ENCODE peak calls at places on chromosomes 16 and 17, in ten cellular contexts. W is hepatocyte, F is fibroblast of the aortic adventitia, H is sigmoid colon, T is Calu3, P is astrocyte of the cerebellum, N is lower lobe of right lung, G is heart left ventricle, S is A549, C is uterus. V is an unnamed sample.

GRCh38 chr16:14486520-14487303 is 143.3 kb downstream of the PARN start:
- DNase-seq in W (peak), T (peak), S (peak), H (peak), F (peak), C (peak), N (peak), P (peak), G (no peak), V (no peak)

GRCh38 chr16:1007284-1007850 is 25.8 kb downstream of the SOX8 start:
- DNase-seq in W (no peak), T (peak), G (no peak), F (no peak), S (no peak), H (no peak), N (no peak), P (no peak), C (no peak), V (no peak)

GRCh38 chr17:34566873-34567272 is 12.5 kb upstream of the TMEM132E start:
- DNase-seq in N (no peak), P (no peak), W (no peak), T (no peak), C (no peak), H (no peak), G (no peak), F (no peak), S (no peak), V (no peak)

GRCh38 chr17:67689534-67690177 is 28.1 kb upstream of the NOL11 start:
- DNase-seq in H (no peak), T (peak), P (peak), S (peak), F (peak), W (peak), N (no peak), C (peak), G (no peak), V (peak)

GRCh38 chr17:77375917-77376651 is 235.3 kb downstream of the SEC14L1 start:
- DNase-seq in C (peak), S (no peak), F (peak), T (no peak), G (no peak), P (no peak), H (peak), N (no peak), W (peak), V (peak)

GRCh38 chr17:47998044-47998443 is 27.1 kb downstream of the CDK5RAP3 start:
- DNase-seq in T (no peak), N (peak), H (no peak), G (no peak), P (no peak), W (no peak), C (no peak), F (no peak), S (no peak), V (no peak)

GRCh38 chr16:84225126-84225525 is 14.7 kb downstream of the KCNG4 start:
- DNase-seq in G (no peak), S (no peak), P (no peak), N (no peak), F (no peak), W (no peak), H (no peak), T (no peak), C (no peak), V (no peak)

GRCh38 chr17:82639628-82640027 is 8.6 kb downstream of the WDR45B start:
- DNase-seq in H (no peak), C (no peak), T (no peak), S (no peak), W (no peak), F (no peak), N (peak), G (no peak), P (no peak), V (no peak)

GRCh38 chr16:13390093-13390985 is 488.9 kb downstream of the SHISA9 start:
- DNase-seq in S (no peak), C (no peak), P (no peak), N (no peak), W (no peak), G (no peak), H (no peak), F (no peak), T (no peak), V (peak)

GRCh38 chr16:22308824-22309520 is 11.8 kb downstream of the POLR3E start:
- DNase-seq in S (no peak), P (no peak), H (no peak), N (no peak), W (no peak), G (no peak), F (no peak), T (no peak), C (no peak), V (no peak)

GRCh38 chr17:55154101-55154500 is 110.7 kb upstream of the HLF start:
- DNase-seq in T (no peak), W (no peak), N (no peak), H (no peak), F (no peak), G (no peak), P (no peak), C (no peak), S (no peak), V (no peak)

GRCh38 chr16:83996481-83997252 is 28.6 kb downstream of the NECAB2 start:
- DNase-seq in W (no peak), T (no peak), C (no peak), P (no peak), G (no peak), N (no peak), S (no peak), H (no peak), F (no peak), V (no peak)

GRCh38 chr16:276360-277077 is 775 bp upstream of the RGS11 start:
- DNase-seq in T (no peak), C (no peak), H (no peak), G (no peak), N (no peak), F (no peak), S (no peak), P (no peak), W (no peak), V (no peak)

GRCh38 chr17:59154721-59155438 is at the start of gene SKA2:
- DNase-seq in F (no peak), C (peak), N (peak), T (peak), S (peak), G (peak), H (peak), P (no peak), W (no peak), V (peak)

GRCh38 chr16:80741716-80742115 is 62.7 kb downstream of the CDYL2 start:
- DNase-seq in T (no peak), G (no peak), W (no peak), N (no peak), P (no peak), C (no peak), S (no peak), F (no peak), H (no peak), V (no peak)

GRCh38 chr16:83626204-83626603 is 181.6 kb upstream of the HSBP1 start:
- DNase-seq in P (no peak), N (no peak), H (no peak), G (no peak), W (no peak), F (no peak), T (no peak), S (no peak), C (no peak), V (no peak)

GRCh38 chr16:66510298-66510697 is 39.6 kb downstream of the TK2 start:
- DNase-seq in F (no peak), G (no peak), P (no peak), H (peak), S (no peak), W (no peak), C (peak), N (no peak), T (no peak), V (no peak)

GRCh38 chr17:83151442-83152220 is 72.2 kb downstream of the METRNL start:
- DNase-seq in W (peak), N (no peak), T (no peak), H (peak), F (peak), G (no peak), C (no peak), P (peak), S (no peak), V (no peak)

GRCh38 chr17:8382052-8382879 is 727 bp downstream of the RPL26 start:
- DNase-seq in H (no peak), N (no peak), P (no peak), S (no peak), C (no peak), W (no peak), G (no peak), F (peak), T (no peak), V (no peak)

GRCh38 chr17:40500709-40501108 is 714 bp downstream of the TNS4 start:
- DNase-seq in C (no peak), N (no peak), T (no peak), F (no peak), G (peak), H (peak), P (no peak), S (no peak), W (no peak), V (no peak)

GRCh38 chr16:27171584-27171983 is 31.7 kb upstream of the KDM8 start:
- DNase-seq in H (no peak), T (no peak), P (no peak), W (no peak), S (no peak), C (no peak), G (no peak), N (no peak), F (no peak), V (no peak)

GRCh38 chr17:59439261-59439660 is 107.8 kb downstream of the YPEL2 start:
- DNase-seq in H (no peak), G (no peak), F (no peak), C (no peak), N (no peak), P (no peak), S (no peak), W (no peak), T (no peak), V (no peak)

GRCh38 chr17:78793968-78794367 is 11.9 kb upstream of the CYTH1 start:
- DNase-seq in G (no peak), H (no peak), T (no peak), N (peak), S (no peak), W (no peak), F (no peak), P (no peak), C (no peak), V (no peak)

GRCh38 chr17:15503731-15504130 is 36.3 kb upstream of the CDRT4 start:
- DNase-seq in G (no peak), N (no peak), S (no peak), C (no peak), H (no peak), T (no peak), F (no peak), P (no peak), W (no peak), V (no peak)

GRCh38 chr17:15501282-15501681 is 33.9 kb upstream of the CDRT4 start:
- DNase-seq in F (no peak), H (no peak), G (no peak), C (no peak), N (no peak), T (no peak), S (no peak), P (no peak), W (no peak), V (no peak)

GRCh38 chr17:15498107-15498506 is 30.7 kb upstream of the CDRT4 start:
- DNase-seq in C (no peak), P (no peak), G (no peak), W (no peak), H (no peak), S (peak), T (no peak), N (no peak), F (peak), V (no peak)

GRCh38 chr17:15501788-15502187 is 34.4 kb upstream of the CDRT4 start:
- DNase-seq in H (no peak), F (no peak), S (no peak), W (no peak), T (no peak), P (no peak), N (no peak), C (peak), G (no peak), V (no peak)

GRCh38 chr17:15502315-15503112 is 35.1 kb upstream of the CDRT4 start:
- DNase-seq in P (peak), H (peak), G (peak), F (peak), S (peak), W (peak), N (peak), C (peak), T (peak), V (peak)
- TF ChIP-seq CTCF in P (peak), H (peak), G (peak), F (peak), S (peak), W (peak), N (peak), C (peak), T (peak), V (peak)

DNA sequence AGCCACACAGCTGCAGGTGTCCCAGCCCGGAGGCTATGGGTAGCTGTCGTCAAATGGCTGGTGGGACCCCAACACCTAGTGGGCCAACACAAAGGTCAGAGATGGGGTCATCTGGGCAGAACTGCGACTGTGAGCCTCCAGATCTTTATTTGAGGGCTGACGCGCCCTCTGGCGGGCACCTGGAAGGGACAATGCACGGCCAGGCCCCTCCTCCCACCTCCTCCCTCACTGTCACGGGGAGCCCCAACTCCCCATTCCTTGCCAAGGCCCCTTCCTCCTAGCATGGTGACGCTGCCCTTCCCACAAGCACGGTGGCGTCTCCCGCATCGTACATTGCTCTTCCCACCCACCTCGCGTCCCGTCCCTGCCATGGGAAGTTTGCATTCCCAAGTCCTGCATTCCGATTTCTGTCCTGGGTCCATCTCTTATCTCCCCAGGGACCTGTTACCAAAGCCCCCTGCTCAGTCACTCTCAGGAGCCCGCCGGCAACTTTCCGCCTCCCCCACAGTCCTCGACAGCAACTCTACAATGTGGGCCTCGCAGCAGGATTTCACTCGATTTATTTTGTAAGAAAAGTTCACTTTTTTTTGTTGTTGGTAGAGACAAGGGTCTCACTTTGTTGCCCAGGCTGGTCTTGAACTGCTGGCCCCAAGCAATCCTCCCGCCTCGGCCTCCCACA is 1.0 kb downstream of the TLE7 start:
- DNase-seq in W (no peak), G (no peak), H (no peak), C (no peak), N (no peak), F (no peak), T (no peak), S (no peak), P (no peak), V (peak)
- TF ChIP-seq CTCF in W (peak), G (no peak), H (no peak), C (no peak), N (peak), F (no peak), T (no peak), S (no peak), P (no peak), V (peak)

GRCh38 chr16:4534151-4534790 is 4.3 kb downstream of the CDIP1 start:
- DNase-seq in T (no peak), G (no peak), N (no peak), W (no peak), C (no peak), P (no peak), S (no peak), F (no peak), H (no peak), V (no peak)
- TF ChIP-seq CTCF in T (no peak), G (no peak), N (no peak), W (no peak), C (no peak), P (no peak), S (no peak), F (no peak), H (no peak), V (no peak)

GRCh38 chr16:12215302-12216105 is 239.0 kb downstream of the SNX29 start:
- DNase-seq in T (no peak), W (no peak), C (no peak), H (no peak), G (no peak), S (no peak), P (no peak), N (no peak), F (no peak), V (no peak)
- TF ChIP-seq CTCF in T (peak), W (peak), C (no peak), H (no peak), G (no peak), S (no peak), P (peak), N (no peak), F (peak), V (no peak)

DNA sequence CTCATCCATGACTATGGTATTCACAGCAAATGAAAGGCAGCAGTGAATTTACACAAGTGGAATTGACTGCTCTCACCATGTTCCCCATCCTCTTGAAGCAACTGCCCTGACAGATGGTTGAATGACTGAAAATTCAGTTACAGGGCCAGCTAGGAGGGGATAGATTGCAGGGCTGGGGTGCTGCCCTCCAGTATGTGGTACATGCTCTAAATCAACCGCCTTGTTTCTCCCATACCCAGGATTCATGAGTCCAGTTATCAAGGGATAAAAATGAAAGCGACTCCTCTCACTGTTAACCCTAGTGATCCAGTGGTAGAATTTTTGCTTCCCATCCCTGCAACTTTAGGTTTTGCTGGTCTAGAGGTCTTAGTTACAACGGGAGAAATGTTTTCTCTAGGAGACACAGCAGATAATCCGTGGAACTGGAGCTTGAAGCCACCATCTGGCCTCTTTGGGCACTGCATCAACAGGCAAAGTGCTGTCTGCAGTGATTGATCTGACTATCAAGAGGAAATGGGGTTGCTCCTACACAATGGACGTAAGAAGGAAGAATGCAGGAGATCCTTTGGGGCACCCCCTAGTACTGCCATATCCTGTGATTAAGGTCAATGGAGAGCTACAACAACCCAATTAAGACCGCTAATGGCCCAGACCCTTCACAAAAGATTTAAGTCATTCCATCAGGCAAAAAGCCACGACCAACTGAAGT is 32.0 kb downstream of the SCPEP1 start:
- DNase-seq in N (peak), F (peak), H (no peak), W (peak), G (no peak), S (peak), T (peak), P (no peak), C (no peak), V (peak)
- TF ChIP-seq CTCF in N (peak), F (peak), H (peak), W (peak), G (peak), S (peak), T (peak), P (peak), C (peak), V (peak)

GRCh38 chr16:29842732-29843346 is 20.2 kb downstream of the CDIPT start:
- DNase-seq in H (no peak), S (no peak), C (no peak), T (no peak), F (no peak), W (no peak), N (no peak), G (no peak), P (no peak), V (no peak)

GRCh38 chr16:29844575-29845331 is 18.3 kb downstream of the CDIPT start:
- DNase-seq in G (no peak), F (peak), S (no peak), T (no peak), C (peak), W (peak), N (peak), H (peak), P (no peak), V (no peak)

GRCh38 chr16:29848420-29849297 is 14.4 kb downstream of the CDIPT start:
- DNase-seq in W (peak), S (peak), N (peak), G (peak), T (peak), H (peak), F (peak), P (peak), C (peak), V (peak)

GRCh38 chr16:29843942-29844341 is 19.1 kb downstream of the CDIPT start:
- DNase-seq in C (no peak), W (no peak), P (no peak), N (no peak), F (no peak), T (no peak), S (no peak), H (no peak), G (no peak), V (no peak)

DNA sequence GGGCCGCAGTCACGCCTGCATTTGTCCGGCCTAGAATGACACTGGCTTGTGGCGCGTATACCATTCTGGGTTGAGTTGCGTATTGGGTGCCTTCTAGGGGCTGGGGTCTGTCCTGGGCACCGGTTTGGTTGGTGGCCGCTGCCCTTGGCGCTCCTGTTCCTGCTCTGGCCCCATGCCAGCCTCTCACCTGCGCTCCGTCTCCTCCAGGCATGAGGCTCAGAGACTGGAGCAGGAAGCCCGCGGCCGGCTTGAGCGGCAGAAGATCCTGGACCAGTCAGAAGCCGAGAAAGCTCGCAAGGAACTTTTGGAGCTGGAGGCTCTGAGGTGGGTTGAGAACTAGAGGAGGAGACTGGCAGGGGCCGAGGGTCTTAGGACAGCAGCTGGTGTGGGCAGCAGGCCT is 17.4 kb downstream of the CDIPT start:
- DNase-seq in N (peak), C (no peak), W (no peak), S (no peak), G (no peak), T (no peak), P (no peak), F (no peak), H (no peak), V (no peak)
- TF ChIP-seq CTCF in N (no peak), C (no peak), W (no peak), S (no peak), G (no peak), T (no peak), P (no peak), F (no peak), H (no peak), V (no peak)

GRCh38 chr16:55021595-55022475 is 91.2 kb downstream of the IRX5 start:
- DNase-seq in W (peak), G (no peak), C (no peak), F (peak), P (peak), N (no peak), T (peak), H (no peak), S (peak), V (no peak)
- TF ChIP-seq CTCF in W (peak), G (no peak), C (no peak), F (no peak), P (peak), N (no peak), T (no peak), H (no peak), S (peak), V (no peak)

DNA sequence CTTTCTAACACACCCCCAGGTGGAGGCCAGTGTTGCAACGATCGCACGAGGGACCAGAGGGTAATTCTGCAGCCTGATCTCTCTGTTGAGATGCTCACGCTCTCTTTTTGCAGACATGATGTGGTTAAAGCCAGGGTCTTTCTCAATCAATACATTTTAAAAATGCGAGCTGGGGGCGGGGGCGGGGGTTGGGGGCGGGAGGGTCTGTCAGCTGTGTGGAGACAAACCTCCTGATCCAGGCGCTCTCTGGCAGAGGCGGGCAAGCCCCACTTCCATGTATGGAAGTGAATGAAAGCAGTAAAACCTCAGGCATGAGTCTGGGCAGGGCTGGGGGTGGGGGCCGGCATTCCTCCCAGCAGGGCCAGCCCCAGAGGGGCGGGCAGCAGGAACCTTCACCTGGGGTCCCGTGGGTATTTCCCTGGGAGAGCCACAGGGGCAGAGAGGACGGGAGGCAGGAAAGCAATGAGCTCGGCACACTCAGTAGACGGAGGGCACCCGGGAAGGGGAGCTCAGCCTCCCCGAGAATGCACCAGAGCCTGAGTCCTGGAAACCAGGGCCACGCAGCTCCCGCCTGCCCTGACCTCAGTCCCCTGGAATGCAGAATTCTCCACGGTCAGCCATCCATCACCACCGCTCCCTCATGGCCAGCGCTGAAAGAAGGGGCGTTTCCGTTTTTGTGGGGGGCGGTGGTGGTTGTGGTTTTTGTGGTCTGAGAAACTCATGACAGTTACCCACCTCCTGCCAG is 28.0 kb downstream of the NXN start:
- DNase-seq in H (peak), S (peak), F (peak), W (peak), P (peak), C (peak), N (no peak), T (peak), G (peak), V (no peak)
- TF ChIP-seq CTCF in H (no peak), S (no peak), F (no peak), W (no peak), P (no peak), C (peak), N (no peak), T (no peak), G (no peak), V (no peak)

V was measured in GM20000.